ENCODE peak calls at places on chromosomes 6 and 20, in nine cellular contexts. P, M, O, W, E, U, A, I and X are unnamed samples.

GRCh38 chr6:154154389-154154967 is 115.4 kb downstream of the OPRM1 start:
- DNase-seq in O (peak), W (peak), U (peak), A (peak), P (peak), E (peak), M (peak), I (peak), X (no peak)

GRCh38 chr20:15654208-15654649 is 919.0 kb downstream of the KIF16B start:
- DNase-seq in A (no peak), P (peak), I (peak), M (no peak), U (peak), E (peak), W (peak), O (peak), X (peak)

GRCh38 chr6:149087898-149088297 is 229.6 kb upstream of the TAB2 start:
- DNase-seq in M (no peak), W (no peak), U (no peak), I (no peak), O (peak), E (no peak), P (no peak), A (no peak), X (no peak)

GRCh38 chr6:157629220-157629619 is 193.8 kb upstream of the SNX9 start:
- DNase-seq in O (no peak), P (peak), A (no peak), E (no peak), M (no peak), W (no peak), U (no peak), I (no peak), X (no peak)

GRCh38 chr6:132204606-132205005 is 196.7 kb downstream of the MOXD1 start:
- DNase-seq in P (no peak), I (no peak), M (no peak), E (no peak), W (no peak), O (no peak), U (no peak), A (no peak), X (no peak)

GRCh38 chr6:19465760-19466159 is 371.4 kb upstream of the ID4 start:
- DNase-seq in A (peak), I (no peak), M (no peak), E (no peak), W (no peak), O (no peak), U (no peak), P (peak), X (no peak)

GRCh38 chr6:74720923-74721322 is 484.9 kb downstream of the COL12A1 start:
- DNase-seq in M (no peak), A (no peak), O (no peak), E (no peak), P (no peak), U (no peak), W (no peak), I (no peak), X (no peak)

GRCh38 chr6:118485601-118486550 is 62.2 kb upstream of the PLN start:
- DNase-seq in O (no peak), W (no peak), M (no peak), A (no peak), E (no peak), I (no peak), U (no peak), P (peak), X (no peak)

GRCh38 chr6:52183131-52183530 is 3.0 kb upstream of the IL17A start:
- DNase-seq in U (no peak), W (no peak), E (no peak), P (no peak), I (no peak), A (no peak), M (no peak), O (peak), X (no peak)

GRCh38 chr6:151137441-151137984 is 102.3 kb upstream of the AKAP12 start:
- DNase-seq in O (no peak), U (no peak), W (no peak), P (no peak), E (no peak), I (no peak), A (no peak), M (no peak), X (no peak)

GRCh38 chr6:41723178-41723935 is 12.1 kb downstream of the TFEB start:
- DNase-seq in U (peak), I (peak), W (peak), A (peak), M (no peak), P (peak), E (peak), O (peak), X (peak)

GRCh38 chr20:8435251-8436035 is 303.4 kb downstream of the PLCB1 start:
- DNase-seq in I (no peak), P (no peak), O (no peak), W (no peak), M (no peak), A (no peak), E (no peak), U (no peak), X (no peak)

GRCh38 chr6:2986722-2987196 is 12.9 kb upstream of the NQO2 start:
- DNase-seq in W (no peak), I (no peak), M (no peak), A (peak), O (no peak), E (no peak), U (no peak), P (peak), X (no peak)

GRCh38 chr6:41073968-41074691 is 1.4 kb downstream of the NFYA start:
- DNase-seq in W (no peak), M (no peak), U (no peak), O (no peak), I (no peak), E (no peak), A (no peak), P (peak), X (no peak)

GRCh38 chr20:57615472-57615855 is 4.8 kb downstream of the ZBP1 start:
- DNase-seq in W (no peak), E (no peak), U (no peak), A (no peak), O (no peak), M (peak), I (no peak), P (no peak), X (no peak)

GRCh38 chr6:126716826-126717514 is 377.1 kb downstream of the CENPW start:
- DNase-seq in M (no peak), O (peak), W (no peak), A (no peak), E (no peak), P (peak), I (no peak), U (no peak), X (no peak)

GRCh38 chr6:144217797-144218196 is 67.3 kb upstream of the UTRN start:
- DNase-seq in O (no peak), E (no peak), W (no peak), A (no peak), P (no peak), M (no peak), I (no peak), U (no peak), X (no peak)

GRCh38 chr6:33923857-33924514 is 120.2 kb upstream of the MLN start:
- DNase-seq in W (no peak), P (no peak), U (peak), M (peak), E (no peak), I (no peak), A (no peak), O (peak), X (no peak)
- TF ChIP-seq POLR2A in W (no peak), P (no peak), U (no peak), M (no peak), E (no peak), I (no peak), A (no peak), O (no peak), X (no peak)

GRCh38 chr20:10864076-10864672 is 190.4 kb upstream of the JAG1 start:
- DNase-seq in A (no peak), P (no peak), O (peak), E (peak), U (peak), I (no peak), W (peak), M (no peak), X (peak)
- TF ChIP-seq POLR2A in A (no peak), P (no peak), O (no peak), E (no peak), U (no peak), I (no peak), W (no peak), M (no peak), X (no peak)

GRCh38 chr6:53614676-53615075 is 50.9 kb downstream of the KLHL31 start:
- DNase-seq in W (no peak), M (no peak), A (no peak), O (peak), P (no peak), E (no peak), I (no peak), U (no peak), X (no peak)

GRCh38 chr6:53615633-53616449 is 49.7 kb downstream of the KLHL31 start:
- DNase-seq in O (peak), I (no peak), W (peak), A (no peak), M (no peak), P (peak), U (peak), E (no peak), X (peak)

GRCh38 chr6:53618219-53618618 is 47.3 kb downstream of the KLHL31 start:
- DNase-seq in U (no peak), W (no peak), M (no peak), A (no peak), O (no peak), P (no peak), I (no peak), E (no peak), X (no peak)

GRCh38 chr6:53611342-53611741 is 54.2 kb downstream of the KLHL31 start:
- DNase-seq in I (no peak), O (peak), U (no peak), E (no peak), W (no peak), M (no peak), P (peak), A (no peak), X (no peak)

DNA sequence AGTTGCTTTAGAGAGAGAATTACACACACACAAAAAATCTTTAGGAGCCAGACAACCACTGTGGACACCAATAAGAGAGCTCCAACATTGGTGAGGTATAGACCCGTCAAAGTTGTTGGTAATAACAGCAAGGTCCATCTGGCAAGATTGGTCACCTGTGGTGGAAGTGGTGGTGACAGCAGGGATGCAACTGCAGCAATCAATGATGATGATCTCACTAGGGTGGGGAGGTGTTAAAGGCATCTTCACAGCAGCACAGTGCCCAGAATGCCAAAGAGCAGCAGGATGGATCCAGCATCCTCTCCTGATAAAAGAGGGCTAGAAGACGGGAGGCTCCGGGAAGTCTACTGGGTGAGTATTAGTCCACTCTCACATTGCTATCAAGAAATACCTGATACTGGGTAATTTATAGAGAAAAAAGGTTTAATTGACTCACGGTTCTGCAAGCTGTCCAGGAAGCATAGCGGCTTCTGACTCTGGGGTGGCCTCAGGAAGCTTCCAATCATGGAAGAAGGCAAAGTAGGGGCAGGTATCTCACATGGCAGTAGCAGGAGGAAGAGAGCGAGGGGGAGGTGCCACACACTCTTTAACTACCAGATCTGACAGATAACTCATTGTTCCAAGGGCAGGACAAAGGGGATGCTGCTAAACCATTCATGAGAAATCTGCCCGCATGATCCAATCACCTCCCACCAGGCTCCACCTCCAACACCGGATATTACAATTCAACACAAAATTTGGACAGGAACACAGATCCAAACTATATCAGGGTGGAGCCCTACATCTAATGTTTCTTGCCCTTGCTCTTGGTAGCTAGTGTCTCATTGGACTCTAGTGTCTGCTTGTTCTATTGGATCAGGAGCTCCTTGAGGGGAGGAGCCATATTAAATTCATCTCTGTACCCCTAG is 48.9 kb downstream of the KLHL31 start:
- DNase-seq in P (no peak), A (no peak), O (no peak), M (no peak), U (no peak), E (no peak), I (no peak), W (no peak), X (no peak)
- TF ChIP-seq POLR2A in P (no peak), A (no peak), O (no peak), M (no peak), U (no peak), E (no peak), I (no peak), W (no peak), X (no peak)

DNA sequence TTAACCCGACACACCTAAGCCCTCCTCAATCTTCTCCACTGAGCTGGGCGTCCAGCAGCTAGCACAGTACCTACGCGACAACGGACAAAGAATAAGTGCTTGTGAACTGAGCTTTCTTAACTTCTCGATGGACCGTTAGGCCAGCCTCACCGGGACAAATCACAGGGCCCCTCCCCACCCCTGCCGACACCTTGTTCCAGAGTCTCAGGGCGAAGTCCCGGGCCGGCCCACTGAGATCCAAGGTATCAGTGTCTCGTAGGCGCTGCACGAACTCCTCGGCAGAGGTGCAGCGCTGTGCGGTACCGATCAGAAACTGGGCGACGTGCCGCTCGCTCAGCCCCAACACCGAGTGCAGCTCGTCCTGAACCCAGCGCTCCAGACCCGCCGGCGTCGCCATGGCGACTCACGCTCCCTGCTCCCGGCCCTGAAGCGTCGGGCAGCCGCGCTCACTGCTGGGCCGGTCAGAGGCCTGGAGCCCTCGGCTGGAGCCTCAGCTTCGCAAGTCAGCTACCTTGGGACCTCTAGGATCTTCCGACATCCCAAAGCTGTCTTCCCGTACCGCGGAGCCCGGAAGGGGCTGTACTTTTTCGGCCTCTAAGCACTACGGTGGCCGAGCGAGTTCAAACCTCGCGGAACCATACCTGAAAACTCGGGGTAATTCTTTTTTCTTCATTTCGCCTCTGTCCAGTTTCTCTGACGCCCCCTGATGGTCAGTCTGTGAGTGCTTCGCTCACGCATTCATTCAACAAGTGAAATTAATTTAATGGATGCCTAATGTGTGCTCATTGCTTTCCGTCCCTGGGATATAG is at the start of gene DHX16:
- DNase-seq in I (peak), U (peak), O (peak), A (peak), W (peak), M (peak), P (peak), E (peak), X (peak)
- TF ChIP-seq POLR2A in I (peak), U (peak), O (no peak), A (peak), W (no peak), M (peak), P (peak), E (peak), X (peak)

DNA sequence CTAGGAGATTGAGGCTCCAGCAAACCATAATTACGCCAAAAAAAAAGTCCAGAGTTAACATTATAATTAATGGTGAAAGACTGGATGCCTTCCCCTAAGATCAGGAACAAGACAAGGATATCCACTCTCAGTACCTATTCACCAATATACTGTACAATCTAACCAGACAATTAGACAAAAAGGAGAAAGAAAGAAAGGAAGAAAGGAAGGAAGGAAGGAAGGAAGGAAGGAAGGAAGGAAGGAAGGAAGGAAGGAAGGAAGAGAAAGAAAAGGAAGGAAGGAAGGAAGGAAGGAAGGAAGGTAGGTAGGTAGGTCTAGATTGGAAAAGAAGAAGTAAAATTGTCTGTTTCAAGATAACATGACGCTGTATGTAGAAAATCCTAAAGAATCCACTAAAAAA is 50.7 kb downstream of the TASP1 start:
- DNase-seq in E (no peak), O (no peak), U (no peak), I (no peak), M (no peak), A (no peak), P (no peak), W (no peak), X (no peak)
- TF ChIP-seq POLR2A in E (no peak), O (no peak), U (no peak), I (no peak), M (no peak), A (no peak), P (no peak), W (no peak), X (no peak)

GRCh38 chr20:58853466-58853865 is 950 bp downstream of the GNAS start:
- DNase-seq in P (no peak), A (no peak), E (no peak), M (no peak), W (no peak), O (no peak), I (no peak), U (no peak), X (no peak)

GRCh38 chr20:58852559-58853271 is at the start of gene GNAS:
- DNase-seq in I (peak), U (peak), A (peak), O (peak), E (peak), M (peak), P (peak), W (no peak), X (no peak)

GRCh38 chr20:58853976-58854637 is 1.6 kb downstream of the GNAS start:
- DNase-seq in O (no peak), A (no peak), P (no peak), I (no peak), W (no peak), M (no peak), U (no peak), E (no peak), X (no peak)

GRCh38 chr20:58854638-58855471 is 2.3 kb downstream of the GNAS start:
- DNase-seq in E (no peak), A (no peak), M (no peak), W (no peak), I (no peak), U (no peak), P (no peak), O (no peak), X (no peak)

GRCh38 chr20:58855506-58856314 is 3.2 kb downstream of the GNAS start:
- DNase-seq in W (no peak), M (no peak), I (no peak), P (no peak), A (no peak), U (no peak), O (no peak), E (no peak), X (no peak)
- TF ChIP-seq POLR2A in W (no peak), M (no peak), I (no peak), P (no peak), A (no peak), U (no peak), O (no peak), E (no peak), X (no peak)